ENCODE peak calls at places on chromosomes 13 and 19, in seven cellular contexts. X is Ammon's horn; O is foreskin melanocyte; H is OCI-M1; U is activated naive CD8-positive, alpha-beta T cell treated with anti-CD3 and anti-CD28 coated beads, Interleukin-2, amount 50 U/mL, for 16 hours; T is choroid plexus epithelial cell; P is renal cortical epithelial cell. M is an unnamed sample.

GRCh38 chr13:32829676-32830091 is 186.5 kb upstream of the KL start:
- DNase-seq in X (no peak), O (no peak), H (peak; percentile 5), U (no peak), T (peak; percentile 74), P (peak; percentile 98), M (no peak)

GRCh38 chr13:69683921-69684663 is 423.5 kb upstream of the ATXN8OS start:
- DNase-seq in X (no peak), O (no peak), H (peak; percentile 89), U (no peak), T (no peak), P (peak; percentile 31), M (no peak)

GRCh38 chr13:39385621-39386231 is 217.3 kb downstream of the LHFPL6 start:
- DNase-seq in X (peak; percentile 67), O (no peak), H (no peak), U (no peak), T (peak; percentile 63), P (no peak), M (no peak)

GRCh38 chr19:18415177-18415867 is 3.9 kb upstream of the SSBP4 start:
- DNase-seq in X (peak; percentile 74), O (peak; percentile 45), H (peak; percentile 89), U (no peak), T (peak; percentile 85), P (no peak), M (no peak)

GRCh38 chr13:57632276-57633140 is 964 bp downstream of the PCDH17 start:
- DNase-seq in X (peak; percentile 45), O (no peak), H (no peak), U (no peak), T (no peak), P (no peak), M (no peak)

GRCh38 chr19:39531834-39532232 is 819 bp downstream of the EID2B start:
- DNase-seq in X (no peak), O (no peak), H (no peak), U (no peak), T (no peak), P (no peak), M (no peak)

GRCh38 chr13:32105653-32106313 is 74.2 kb downstream of the FRY start:
- DNase-seq in X (no peak), O (no peak), H (no peak), U (no peak), T (no peak), P (no peak), M (no peak)

GRCh38 chr13:90107658-90108057 is 1239.8 kb upstream of the MIR17HG start:
- DNase-seq in X (no peak), O (no peak), H (no peak), U (no peak), T (no peak), P (peak; percentile 65), M (no peak)

GRCh38 chr19:29514525-29515232 is 11.1 kb upstream of the VSTM2B start:
- DNase-seq in X (no peak), O (no peak), H (no peak), U (no peak), T (no peak), P (no peak), M (no peak)

GRCh38 chr13:99956473-99957349 is 14.9 kb downstream of the ZIC5 start:
- DNase-seq in X (no peak), O (no peak), H (no peak), U (no peak), T (no peak), P (no peak), M (no peak)

GRCh38 chr13:28499579-28499978 is 4.7 kb upstream of the FLT1 start:
- DNase-seq in X (no peak), O (peak; percentile 67), H (no peak), U (no peak), T (no peak), P (no peak), M (no peak)

GRCh38 chr13:75771818-75772217 is 135.7 kb downstream of the LMO7 start:
- DNase-seq in X (no peak), O (no peak), H (no peak), U (no peak), T (peak; percentile 88), P (peak; percentile 94), M (no peak)

GRCh38 chr13:21478881-21479808 is 20.0 kb upstream of the ZDHHC20 start:
- DNase-seq in X (peak; percentile 82), O (peak; percentile 68), H (peak; percentile 81), U (no peak), T (peak; percentile 88), P (peak; percentile 81), M (peak; percentile 13)

GRCh38 chr13:33992891-33993336 is 175.0 kb downstream of the RFC3 start:
- DNase-seq in X (no peak), O (no peak), H (no peak), U (no peak), T (no peak), P (no peak), M (peak; percentile 83)

GRCh38 chr19:54206831-54207177 is 6.1 kb downstream of the RPS9 start:
- DNase-seq in X (no peak), O (no peak), H (no peak), U (no peak), T (no peak), P (no peak), M (no peak)

GRCh38 chr19:9309974-9310446 is 372 bp upstream of the ZNF699 start:
- DNase-seq in X (peak; percentile 94), O (no peak), H (peak; percentile 100), U (peak; percentile 62), T (peak; percentile 93), P (no peak), M (peak; percentile 85)

GRCh38 chr13:76812206-76812882 is 73.9 kb downstream of the KCTD12 start:
- DNase-seq in X (peak; percentile 78), O (no peak), H (no peak), U (no peak), T (no peak), P (no peak), M (no peak)

GRCh38 chr19:39342647-39343305 is 555 bp downstream of the SAMD4B start:
- DNase-seq in X (no peak), O (no peak), H (peak; percentile 16), U (no peak), T (peak; percentile 32), P (no peak), M (no peak)

GRCh38 chr13:84500016-84500415 is 617.7 kb upstream of the SLITRK1 start:
- DNase-seq in X (no peak), O (no peak), H (no peak), U (no peak), T (peak; percentile 14), P (no peak), M (no peak)

GRCh38 chr13:41565221-41565620 is 107.9 kb downstream of the RGCC start:
- DNase-seq in X (peak; percentile 74), O (peak; percentile 87), H (no peak), U (no peak), T (peak; percentile 85), P (peak; percentile 83), M (no peak)

GRCh38 chr19:21740559-21740958 is 26.8 kb downstream of the ZNF100 start:
- DNase-seq in X (no peak), O (no peak), H (no peak), U (no peak), T (no peak), P (no peak), M (no peak)

GRCh38 chr13:110907951-110908898 is 6.6 kb downstream of the ANKRD10 start:
- DNase-seq in X (no peak), O (no peak), H (no peak), U (no peak), T (peak; percentile 23), P (peak; percentile 86), M (no peak)

GRCh38 chr13:32734511-32734910 is 148.3 kb downstream of the PDS5B start:
- DNase-seq in X (no peak), O (no peak), H (peak; percentile 39), U (no peak), T (peak; percentile 73), P (peak; percentile 41), M (no peak)

GRCh38 chr19:10701955-10702307 is 692 bp downstream of the QTRT1 start:
- DNase-seq in X (peak; percentile 28), O (no peak), H (peak; percentile 91), U (no peak), T (no peak), P (no peak), M (no peak)

GRCh38 chr13:48838193-48839000 is 137.3 kb upstream of the FNDC3A start:
- DNase-seq in X (no peak), O (no peak), H (no peak), U (no peak), T (peak; percentile 73), P (no peak), M (no peak)

GRCh38 chr13:101575591-101575990 is 123.1 kb downstream of the ITGBL1 start:
- DNase-seq in X (no peak), O (no peak), H (peak; percentile 14), U (no peak), T (no peak), P (peak; percentile 37), M (no peak)

GRCh38 chr13:113650731-113651148 is 7.3 kb downstream of the ATP4B start:
- DNase-seq in X (no peak), O (no peak), H (no peak), U (no peak), T (no peak), P (no peak), M (no peak)

GRCh38 chr13:46612258-46612657 is 59.3 kb downstream of the LRCH1 start:
- DNase-seq in X (no peak), O (no peak), H (no peak), U (no peak), T (no peak), P (no peak), M (no peak)

GRCh38 chr19:7751157-7751783 is 3.9 kb upstream of the CD209 start:
- DNase-seq in X (no peak), O (no peak), H (no peak), U (peak; percentile 16), T (peak; percentile 12), P (peak; percentile 3), M (no peak)

GRCh38 chr13:74064805-74065204 is 69.4 kb downstream of the KLF12 start:
- DNase-seq in X (no peak), O (no peak), H (no peak), U (no peak), T (no peak), P (no peak), M (no peak)

GRCh38 chr19:56091066-56091490 is 30.0 kb downstream of the ZNF787 start:
- DNase-seq in X (peak; percentile 52), O (peak; percentile 80), H (no peak), U (no peak), T (peak; percentile 72), P (peak; percentile 78), M (no peak)

GRCh38 chr19:41226053-41226873 is 7.2 kb downstream of the AXL start:
- DNase-seq in X (peak; percentile 34), O (peak; percentile 38), H (no peak), U (no peak), T (peak; percentile 77), P (peak; percentile 55), M (no peak)

GRCh38 chr19:42422576-42423461 is 4.4 kb downstream of the LIPE start:
- DNase-seq in X (peak; percentile 65), O (no peak), H (peak; percentile 74), U (no peak), T (peak; percentile 22), P (no peak), M (no peak)

GRCh38 chr13:44259045-44260042 is 114.3 kb upstream of the SERP2 start:
- DNase-seq in X (peak; percentile 15), O (no peak), H (peak; percentile 97), U (peak; percentile 78), T (peak; percentile 48), P (peak; percentile 38), M (no peak)

M was measured in NCI-H1930.